ENCODE peak calls at places on chromosomes 1 and 21, in six cellular contexts. N is SK-N-SH, L is T47D, Q is K562, R is HCT116, D is H1. X is an unnamed sample.

GRCh38 chr21:39504230-39504629 is 52.5 kb downstream of the SH3BGR start:
- DNase-seq in Q (no peak), N (no peak), D (no peak), L (no peak), R (no peak), X (no peak)

GRCh38 chr1:199404976-199405375 is 622.5 kb upstream of the NR5A2 start:
- DNase-seq in R (no peak), N (no peak), D (no peak), Q (no peak), L (no peak), X (no peak)

GRCh38 chr1:88463401-88463800 is 220.7 kb upstream of the PKN2 start:
- DNase-seq in D (no peak), R (no peak), L (no peak), Q (no peak), N (no peak), X (no peak)

GRCh38 chr1:168348146-168348709 is 67.6 kb downstream of the TBX19 start:
- DNase-seq in D (no peak), L (peak), R (peak), Q (no peak), N (no peak), X (no peak)

GRCh38 chr1:213034713-213035112 is 16.3 kb upstream of the RPS6KC1 start:
- DNase-seq in L (no peak), D (no peak), N (no peak), R (no peak), Q (no peak), X (no peak)

GRCh38 chr1:203629509-203630082 is 3.0 kb downstream of the ATP2B4 start:
- DNase-seq in N (no peak), D (no peak), L (peak), Q (peak), R (no peak), X (no peak)

GRCh38 chr1:185257947-185258203 is 59.2 kb downstream of the IVNS1ABP start:
- DNase-seq in Q (no peak), N (no peak), D (no peak), L (no peak), R (no peak), X (no peak)

GRCh38 chr21:44437371-44437695 is 18.0 kb upstream of the LRRC3 start:
- DNase-seq in Q (no peak), N (no peak), L (no peak), D (no peak), R (no peak), X (no peak)

GRCh38 chr1:32729254-32730046 is 26.9 kb upstream of the SYNC start:
- DNase-seq in R (no peak), L (no peak), N (no peak), D (no peak), Q (peak), X (no peak)

GRCh38 chr1:230160957-230161771 is 94.1 kb downstream of the GALNT2 start:
- DNase-seq in Q (no peak), D (no peak), N (no peak), L (no peak), R (no peak), X (no peak)

GRCh38 chr1:9877962-9878361 is 32.1 kb downstream of the CTNNBIP1 start:
- DNase-seq in Q (no peak), N (no peak), L (peak), R (peak), D (no peak), X (no peak)

GRCh38 chr1:24540906-24541710 is 14.8 kb upstream of the NCMAP start:
- DNase-seq in D (no peak), N (no peak), L (peak), Q (no peak), R (no peak), X (no peak)

GRCh38 chr1:6835139-6835538 is 49.9 kb downstream of the CAMTA1 start:
- DNase-seq in N (no peak), R (no peak), Q (no peak), L (no peak), D (no peak), X (no peak)

GRCh38 chr21:42614391-42614790 is 39.0 kb upstream of the PDE9A start:
- DNase-seq in N (no peak), Q (no peak), L (no peak), D (no peak), R (no peak), X (no peak)

GRCh38 chr1:113057006-113057405 is 16.0 kb upstream of the LRIG2 start:
- DNase-seq in R (no peak), N (peak), L (peak), D (no peak), Q (no peak), X (no peak)

GRCh38 chr21:44421901-44422840 is 33.1 kb upstream of the LRRC3 start:
- DNase-seq in L (no peak), R (no peak), N (no peak), D (no peak), Q (no peak), X (no peak)

GRCh38 chr1:201348211-201348566 is 29.3 kb downstream of the TNNT2 start:
- DNase-seq in N (peak), Q (peak), R (peak), L (peak), D (peak), X (no peak)

GRCh38 chr1:19405195-19405760 is 80.1 kb downstream of the CAPZB start:
- DNase-seq in L (no peak), D (no peak), R (no peak), N (peak), Q (peak), X (no peak)

GRCh38 chr21:44392916-44393315 is 39.5 kb downstream of the TRPM2 start:
- DNase-seq in D (no peak), N (peak), L (no peak), R (no peak), Q (no peak), X (no peak)

GRCh38 chr1:11109361-11109760 is 9.7 kb upstream of the EXOSC10 start:
- DNase-seq in N (no peak), Q (no peak), R (no peak), L (no peak), D (no peak), X (no peak)

GRCh38 chr1:156664046-156664948 is 12.9 kb downstream of the NES start:
- DNase-seq in N (no peak), R (no peak), D (no peak), Q (no peak), L (no peak), X (no peak)

GRCh38 chr1:23793018-23793781 is 2.3 kb downstream of the LYPLA2 start:
- DNase-seq in D (no peak), L (peak), R (no peak), N (peak), Q (peak), X (no peak)

GRCh38 chr21:36097427-36098230 is 27.8 kb downstream of the CBR1 start:
- DNase-seq in L (no peak), D (no peak), R (no peak), N (no peak), Q (no peak), X (peak)

GRCh38 chr21:36059823-36060158 is 535 bp downstream of the SETD4 start:
- DNase-seq in R (no peak), L (no peak), N (peak), D (no peak), Q (peak), X (no peak)

GRCh38 chr1:14326857-14327256 is 271.6 kb upstream of the KAZN start:
- DNase-seq in D (no peak), L (no peak), N (no peak), Q (no peak), R (no peak), X (no peak)

GRCh38 chr1:156692958-156693857 is 12.2 kb downstream of the CRABP2 start:
- DNase-seq in L (peak), N (no peak), D (peak), R (no peak), Q (peak), X (no peak)

GRCh38 chr1:62144238-62144831 is 50.3 kb upstream of the L1TD1 start:
- DNase-seq in R (peak), D (no peak), N (peak), L (peak), Q (peak), X (no peak)

GRCh38 chr1:24338447-24338846 is 19.3 kb downstream of the GRHL3 start:
- DNase-seq in R (no peak), Q (no peak), L (no peak), N (no peak), D (no peak), X (no peak)

GRCh38 chr1:214427871-214428277 is 123.5 kb downstream of the PTPN14 start:
- DNase-seq in L (no peak), N (no peak), D (no peak), R (peak), Q (no peak), X (peak)

GRCh38 chr1:35637401-35637809 is 3.9 kb downstream of the PSMB2 start:
- DNase-seq in Q (no peak), N (no peak), R (no peak), D (no peak), L (no peak), X (peak)

GRCh38 chr1:68116643-68117235 is 66.3 kb upstream of the DIRAS3 start:
- DNase-seq in R (peak), L (peak), D (no peak), Q (peak), N (peak), X (no peak)

GRCh38 chr1:51297401-51298321 is 32.7 kb downstream of the TTC39A start:
- DNase-seq in L (peak), N (no peak), D (no peak), R (no peak), Q (no peak), X (no peak)

GRCh38 chr1:111742938-111743549 is 3.8 kb upstream of the INKA2 start:
- DNase-seq in D (no peak), L (no peak), R (no peak), Q (no peak), N (no peak), X (no peak)

GRCh38 chr1:72915581-72915980 is 633.2 kb upstream of the NEGR1 start:
- DNase-seq in N (no peak), D (no peak), R (no peak), Q (no peak), L (peak), X (no peak)

DNA sequence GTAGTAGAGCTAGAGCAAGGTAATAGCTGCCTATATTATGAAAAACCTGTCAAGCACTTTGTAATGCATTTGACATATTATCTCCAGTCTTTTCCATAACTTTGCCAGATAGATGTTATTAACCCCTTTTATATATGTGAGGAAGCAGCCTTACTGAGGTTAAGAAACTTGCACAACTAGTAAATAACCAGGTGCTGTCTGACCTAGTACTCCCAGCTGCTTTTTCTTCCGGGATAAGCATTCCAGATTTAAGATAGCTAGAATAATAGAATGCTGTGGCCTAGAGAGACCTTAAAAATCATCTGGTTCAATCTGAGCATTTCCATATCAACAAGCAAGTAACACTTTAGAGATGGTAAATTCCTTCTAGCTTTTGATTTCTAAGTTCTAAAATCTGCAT is 1.6 kb downstream of the SH3GLB1 start:
- DNase-seq in D (no peak), N (no peak), R (no peak), L (peak), Q (no peak), X (no peak)
- TF ChIP-seq JUND in D (no peak), N (no peak), R (no peak), L (no peak), Q (no peak), X (no peak)

DNA sequence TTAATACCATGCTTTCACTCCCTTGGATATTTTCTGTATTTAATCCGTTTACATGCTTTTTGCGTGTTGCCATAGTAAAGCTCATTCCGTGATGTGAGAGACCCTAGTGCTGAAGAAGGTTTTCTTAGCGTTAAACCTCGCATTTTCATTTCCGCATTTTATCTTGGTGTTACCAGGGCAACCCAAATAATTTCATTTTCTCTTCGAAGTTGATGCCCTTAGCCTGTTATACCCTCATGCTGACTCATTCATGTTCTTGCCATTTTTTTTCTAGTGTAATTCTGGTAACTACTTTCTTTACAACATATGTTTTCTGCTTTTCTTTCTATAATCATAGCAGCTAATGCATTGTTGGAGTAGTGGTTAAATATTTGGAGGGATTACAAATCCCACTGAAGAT is 37.2 kb downstream of the LRRC8C start:
- DNase-seq in L (no peak), N (no peak), Q (no peak), R (no peak), D (no peak), X (peak)
- TF ChIP-seq JUND in L (no peak), N (no peak), Q (no peak), R (no peak), D (no peak), X (peak)

DNA sequence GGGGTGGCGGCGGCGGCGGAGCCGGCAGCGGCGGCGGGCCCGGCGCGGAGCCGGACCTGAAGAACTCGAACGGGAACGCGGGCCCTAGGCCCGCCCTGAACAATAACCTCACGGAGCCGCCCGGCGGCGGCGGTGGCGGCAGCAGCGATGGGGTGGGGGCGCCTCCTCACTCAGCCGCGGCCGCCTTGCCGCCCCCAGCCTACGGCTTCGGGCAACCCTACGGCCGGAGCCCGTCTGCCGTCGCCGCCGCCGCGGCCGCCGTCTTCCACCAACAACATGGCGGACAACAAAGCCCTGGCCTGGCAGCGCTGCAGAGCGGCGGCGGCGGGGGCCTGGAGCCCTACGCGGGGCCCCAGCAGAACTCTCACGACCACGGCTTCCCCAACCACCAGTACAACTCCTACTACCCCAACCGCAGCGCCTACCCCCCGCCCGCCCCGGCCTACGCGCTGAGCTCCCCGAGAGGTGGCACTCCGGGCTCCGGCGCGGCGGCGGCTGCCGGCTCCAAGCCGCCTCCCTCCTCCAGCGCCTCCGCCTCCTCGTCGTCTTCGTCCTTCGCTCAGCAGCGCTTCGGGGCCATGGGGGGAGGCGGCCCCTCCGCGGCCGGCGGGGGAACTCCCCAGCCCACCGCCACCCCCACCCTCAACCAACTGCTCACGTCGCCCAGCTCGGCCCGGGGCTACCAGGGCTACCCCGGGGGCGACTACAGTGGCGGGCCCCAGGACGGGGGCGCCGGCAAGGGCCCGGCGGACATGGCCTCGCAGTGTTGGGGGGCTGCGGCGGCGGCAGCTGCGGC is 1.0 kb downstream of the ARID1A start:
- DNase-seq in Q (peak), D (no peak), R (no peak), N (peak), L (no peak), X (no peak)
- TF ChIP-seq JUND in Q (no peak), D (no peak), R (no peak), N (no peak), L (no peak), X (no peak)

GRCh38 chr1:90714521-90714951 is 2.6 kb downstream of the BARHL2 start:
- DNase-seq in R (no peak), L (no peak), Q (no peak), N (no peak), D (no peak), X (no peak)
- TF ChIP-seq JUND in R (no peak), L (no peak), Q (no peak), N (no peak), D (no peak), X (no peak)

X was measured in GM12878.